ENCODE peak calls at places on chromosomes 11 and 22, in four cellular contexts. One of them, this sample, is unnamed.
A peak's percentile ranks its signal among the peaks of the same experiment; 100 is the strongest.

GRCh38 chr22:20206709-20207215 is 55.9 kb upstream of the CCDC188 start:
- DNase-seq in uterus: no peak
- DNase-seq in CD14-positive monocyte: no peak
- DNase-seq in HFF-Myc: no peak
- DNase-seq in this sample: no peak

GRCh38 chr11:117220568-117220967 is 11.3 kb downstream of the PCSK7 start:
- DNase-seq in uterus: peak; percentile 78
- DNase-seq in CD14-positive monocyte: no peak
- DNase-seq in HFF-Myc: no peak
- DNase-seq in this sample: no peak

GRCh38 chr11:34426766-34427170 is 12.0 kb upstream of the CAT start:
- DNase-seq in uterus: peak; percentile 17
- DNase-seq in CD14-positive monocyte: no peak
- DNase-seq in HFF-Myc: peak; percentile 99
- DNase-seq in this sample: no peak

GRCh38 chr22:27377901-27378300 is 423.7 kb downstream of the MN1 start:
- DNase-seq in uterus: no peak
- DNase-seq in CD14-positive monocyte: no peak
- DNase-seq in HFF-Myc: no peak
- DNase-seq in this sample: no peak

GRCh38 chr11:102192349-102193066 is 82.3 kb downstream of the YAP1 start:
- DNase-seq in uterus: no peak
- DNase-seq in CD14-positive monocyte: no peak
- DNase-seq in HFF-Myc: no peak
- DNase-seq in this sample: no peak

GRCh38 chr22:17303840-17304779 is 65.2 kb upstream of the CECR2 start:
- DNase-seq in uterus: no peak
- DNase-seq in CD14-positive monocyte: no peak
- DNase-seq in HFF-Myc: no peak
- DNase-seq in this sample: no peak

GRCh38 chr22:45889539-45890350 is 87.2 kb downstream of the WNT7B start:
- DNase-seq in uterus: no peak
- DNase-seq in CD14-positive monocyte: no peak
- DNase-seq in HFF-Myc: no peak
- DNase-seq in this sample: peak; percentile 81

GRCh38 chr22:49613871-49614270 is 213.8 kb downstream of the BRD1 start:
- DNase-seq in uterus: no peak
- DNase-seq in CD14-positive monocyte: peak; percentile 7
- DNase-seq in HFF-Myc: no peak
- DNase-seq in this sample: no peak

GRCh38 chr22:33049125-33049729 is 9.0 kb downstream of the SYN3 start:
- DNase-seq in uterus: peak; percentile 77
- DNase-seq in CD14-positive monocyte: no peak
- DNase-seq in HFF-Myc: peak; percentile 43
- DNase-seq in this sample: no peak

GRCh38 chr22:46019351-46019750 is 42.4 kb upstream of the WNT7B start:
- DNase-seq in uterus: no peak
- DNase-seq in CD14-positive monocyte: peak; percentile 39
- DNase-seq in HFF-Myc: no peak
- DNase-seq in this sample: no peak

GRCh38 chr11:13717331-13717730 is 48.9 kb downstream of the FAR1 start:
- DNase-seq in uterus: no peak
- DNase-seq in CD14-positive monocyte: no peak
- DNase-seq in HFF-Myc: peak; percentile 39
- DNase-seq in this sample: no peak

GRCh38 chr11:80980221-80980620 is 1539.4 kb upstream of the TENM4 start:
- DNase-seq in uterus: no peak
- DNase-seq in CD14-positive monocyte: no peak
- DNase-seq in HFF-Myc: no peak
- DNase-seq in this sample: no peak

GRCh38 chr11:73223998-73224730 is 6.1 kb downstream of the P2RY2 start:
- DNase-seq in uterus: peak; percentile 4
- DNase-seq in CD14-positive monocyte: peak; percentile 8
- DNase-seq in HFF-Myc: no peak
- DNase-seq in this sample: peak; percentile 64

GRCh38 chr11:32758291-32758690 is 36.2 kb downstream of the CCDC73 start:
- DNase-seq in uterus: no peak
- DNase-seq in CD14-positive monocyte: no peak
- DNase-seq in HFF-Myc: no peak
- DNase-seq in this sample: no peak
- TF ChIP-seq CTCF in uterus: no peak
- TF ChIP-seq CTCF in CD14-positive monocyte: no peak
- TF ChIP-seq CTCF in HFF-Myc: no peak
- TF ChIP-seq CTCF in this sample: no peak

DNA sequence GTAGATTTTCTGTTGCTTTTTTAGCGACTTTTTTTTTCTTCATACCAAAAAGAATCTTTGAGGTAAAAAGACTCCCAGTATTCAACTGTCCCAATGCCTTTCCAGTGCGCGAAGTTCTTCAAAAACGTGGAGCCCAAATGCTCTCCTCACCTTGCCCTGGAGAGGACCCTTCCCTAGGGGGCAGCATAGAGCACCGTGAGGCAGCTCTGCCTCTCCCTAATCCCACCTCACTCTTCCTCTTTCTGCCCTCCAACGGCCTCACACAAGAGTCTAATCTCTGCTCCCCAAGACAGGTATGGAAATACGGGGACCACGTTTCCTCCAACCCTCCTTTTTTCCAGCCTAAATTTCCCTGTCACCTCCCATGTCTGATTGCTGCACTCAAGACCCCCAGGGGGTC is 117.5 kb upstream of the ALX4 start:
- DNase-seq in uterus: no peak
- DNase-seq in CD14-positive monocyte: no peak
- DNase-seq in HFF-Myc: no peak
- DNase-seq in this sample: no peak
- TF ChIP-seq CTCF in uterus: no peak
- TF ChIP-seq CTCF in CD14-positive monocyte: peak; percentile 40
- TF ChIP-seq CTCF in HFF-Myc: peak; percentile 54
- TF ChIP-seq CTCF in this sample: peak; percentile 49

DNA sequence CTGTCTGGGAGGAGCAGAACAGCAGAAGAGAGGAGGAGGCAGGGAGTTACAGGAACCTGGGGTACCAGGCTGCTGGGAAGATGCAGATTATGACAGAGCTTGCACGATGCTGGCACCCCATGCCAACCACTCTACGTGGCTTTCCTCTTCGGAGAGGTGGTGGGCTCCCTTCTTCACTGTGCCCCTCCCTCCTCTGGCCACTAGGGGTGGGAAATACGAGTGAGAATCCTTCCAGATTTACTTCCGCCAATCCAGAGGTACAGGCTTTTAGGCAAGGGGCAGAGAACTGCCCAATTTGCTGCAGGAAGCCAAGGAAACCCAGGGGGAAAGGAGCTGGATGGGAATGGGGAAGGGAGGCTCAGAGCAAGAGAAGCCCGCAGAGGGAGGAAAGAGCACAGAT is 12.3 kb downstream of the HYOU1 start:
- DNase-seq in uterus: no peak
- DNase-seq in CD14-positive monocyte: no peak
- DNase-seq in HFF-Myc: no peak
- DNase-seq in this sample: no peak
- TF ChIP-seq CTCF in uterus: no peak
- TF ChIP-seq CTCF in CD14-positive monocyte: peak; percentile 15
- TF ChIP-seq CTCF in HFF-Myc: peak; percentile 25
- TF ChIP-seq CTCF in this sample: peak; percentile 33

GRCh38 chr11:11987503-11988022 is 20.9 kb downstream of the DKK3 start:
- DNase-seq in uterus: no peak
- DNase-seq in CD14-positive monocyte: no peak
- DNase-seq in HFF-Myc: peak; percentile 56
- DNase-seq in this sample: no peak
- TF ChIP-seq CTCF in uterus: no peak
- TF ChIP-seq CTCF in CD14-positive monocyte: peak; percentile 24
- TF ChIP-seq CTCF in HFF-Myc: peak; percentile 35
- TF ChIP-seq CTCF in this sample: peak; percentile 80

This sample was measured in chondrocyte.